ENCODE peak calls at places on chromosomes 2 and 18, in four cellular contexts. One of them, this sample, is unnamed.

GRCh38 chr18:27715751-27716150 is 461.2 kb downstream of the CDH2 start:
- DNase-seq in AG10803: no peak
- DNase-seq in brain microvascular endothelial cell: peak
- DNase-seq in adrenal gland: no peak
- DNase-seq in this sample: no peak

GRCh38 chr2:100615471-100615870 is 52.7 kb downstream of the PDCL3 start:
- DNase-seq in brain microvascular endothelial cell: no peak
- DNase-seq in adrenal gland: no peak
- DNase-seq in AG10803: no peak
- DNase-seq in this sample: no peak

GRCh38 chr2:74587664-74588277 is 33.3 kb downstream of the DOK1 start:
- DNase-seq in brain microvascular endothelial cell: peak
- DNase-seq in AG10803: peak
- DNase-seq in adrenal gland: peak
- DNase-seq in this sample: peak

GRCh38 chr18:13539050-13539449 is 187.3 kb downstream of the FAM210A start:
- DNase-seq in AG10803: no peak
- DNase-seq in adrenal gland: peak
- DNase-seq in brain microvascular endothelial cell: no peak
- DNase-seq in this sample: no peak

GRCh38 chr18:72056171-72056570 is 488.0 kb downstream of the CBLN2 start:
- DNase-seq in AG10803: no peak
- DNase-seq in brain microvascular endothelial cell: no peak
- DNase-seq in adrenal gland: no peak
- DNase-seq in this sample: no peak

GRCh38 chr2:223865907-223866508 is 28.6 kb upstream of the AP1S3 start:
- DNase-seq in AG10803: no peak
- DNase-seq in brain microvascular endothelial cell: no peak
- DNase-seq in adrenal gland: no peak
- DNase-seq in this sample: no peak

GRCh38 chr2:117349687-117350086 is 464.8 kb upstream of the DDX18 start:
- DNase-seq in adrenal gland: no peak
- DNase-seq in brain microvascular endothelial cell: no peak
- DNase-seq in AG10803: no peak
- DNase-seq in this sample: no peak

GRCh38 chr18:58402247-58402646 is 226.6 kb downstream of the ALPK2 start:
- DNase-seq in AG10803: no peak
- DNase-seq in adrenal gland: no peak
- DNase-seq in brain microvascular endothelial cell: peak
- DNase-seq in this sample: no peak

GRCh38 chr2:19256239-19256638 is 102.2 kb downstream of the OSR1 start:
- DNase-seq in AG10803: peak
- DNase-seq in brain microvascular endothelial cell: peak
- DNase-seq in adrenal gland: no peak
- DNase-seq in this sample: no peak

GRCh38 chr2:45707034-45707433 is 55.6 kb downstream of the PRKCE start:
- DNase-seq in AG10803: peak
- DNase-seq in brain microvascular endothelial cell: no peak
- DNase-seq in adrenal gland: no peak
- DNase-seq in this sample: no peak

GRCh38 chr2:241813806-241814570 is 5.0 kb downstream of the NEU4 start:
- DNase-seq in AG10803: no peak
- DNase-seq in brain microvascular endothelial cell: peak
- DNase-seq in adrenal gland: peak
- DNase-seq in this sample: no peak

GRCh38 chr2:152335851-152336102 is 803 bp downstream of the FMNL2 start:
- DNase-seq in adrenal gland: peak
- DNase-seq in AG10803: no peak
- DNase-seq in brain microvascular endothelial cell: no peak
- DNase-seq in this sample: no peak

GRCh38 chr2:40760071-40760666 is 308.3 kb upstream of the SLC8A1 start:
- DNase-seq in AG10803: peak
- DNase-seq in brain microvascular endothelial cell: peak
- DNase-seq in adrenal gland: peak
- DNase-seq in this sample: no peak

GRCh38 chr2:232489516-232490220 is 2.0 kb upstream of the ECEL1 start:
- DNase-seq in adrenal gland: no peak
- DNase-seq in brain microvascular endothelial cell: no peak
- DNase-seq in AG10803: no peak
- DNase-seq in this sample: no peak

GRCh38 chr2:173059941-173060575 is 15.6 kb upstream of the MAP3K20 start:
- DNase-seq in AG10803: peak
- DNase-seq in brain microvascular endothelial cell: no peak
- DNase-seq in adrenal gland: no peak
- DNase-seq in this sample: no peak

GRCh38 chr2:179741317-179741716 is 120.1 kb downstream of the ZNF385B start:
- DNase-seq in adrenal gland: no peak
- DNase-seq in AG10803: no peak
- DNase-seq in brain microvascular endothelial cell: no peak
- DNase-seq in this sample: no peak

GRCh38 chr18:26317353-26317865 is 91.2 kb downstream of the TAF4B start:
- DNase-seq in adrenal gland: no peak
- DNase-seq in AG10803: peak
- DNase-seq in brain microvascular endothelial cell: no peak
- DNase-seq in this sample: no peak

GRCh38 chr2:233470007-233470687 is 96.4 kb downstream of the USP40 start:
- DNase-seq in AG10803: no peak
- DNase-seq in brain microvascular endothelial cell: peak
- DNase-seq in adrenal gland: peak
- DNase-seq in this sample: no peak

GRCh38 chr2:185318271-185318724 is 420.3 kb upstream of the FSIP2 start:
- DNase-seq in AG10803: no peak
- DNase-seq in adrenal gland: no peak
- DNase-seq in brain microvascular endothelial cell: no peak
- DNase-seq in this sample: no peak

GRCh38 chr2:173659522-173659921 is 304.9 kb downstream of the CDCA7 start:
- DNase-seq in brain microvascular endothelial cell: no peak
- DNase-seq in AG10803: no peak
- DNase-seq in adrenal gland: no peak
- DNase-seq in this sample: no peak

GRCh38 chr2:164599954-164600589 is 21.2 kb downstream of the GRB14 start:
- DNase-seq in AG10803: peak
- DNase-seq in brain microvascular endothelial cell: peak
- DNase-seq in adrenal gland: peak
- DNase-seq in this sample: peak
- TF ChIP-seq CTCF in AG10803: peak
- TF ChIP-seq CTCF in brain microvascular endothelial cell: peak
- TF ChIP-seq CTCF in adrenal gland: peak
- TF ChIP-seq CTCF in this sample: peak

DNA sequence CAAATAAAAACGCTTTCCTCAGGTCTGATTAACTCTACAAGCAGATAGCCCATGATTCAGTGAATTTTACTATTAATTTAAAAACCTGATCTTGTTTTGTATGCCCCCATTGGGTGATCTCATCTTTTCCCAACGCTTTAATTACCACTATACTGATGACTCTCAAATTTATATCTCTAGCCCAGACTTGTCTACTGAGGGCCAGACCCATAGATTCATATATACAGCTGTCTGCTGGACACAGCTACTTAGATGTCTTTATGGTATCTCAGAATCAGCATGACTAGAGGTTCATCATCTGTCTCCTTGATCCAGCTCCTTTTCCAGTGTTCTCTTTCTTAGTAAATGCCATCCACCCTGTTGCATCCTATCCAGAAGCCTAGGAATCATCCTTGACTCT is 33.8 kb downstream of the TAF1B start:
- DNase-seq in AG10803: no peak
- DNase-seq in brain microvascular endothelial cell: no peak
- DNase-seq in adrenal gland: no peak
- DNase-seq in this sample: no peak
- H3K4me3 ChIP-seq in AG10803: no peak
- H3K4me3 ChIP-seq in brain microvascular endothelial cell: no peak
- H3K4me3 ChIP-seq in adrenal gland: no peak
- H3K4me3 ChIP-seq in this sample: no peak

GRCh38 chr18:2471523-2471922 is 99.8 kb downstream of the METTL4 start:
- DNase-seq in brain microvascular endothelial cell: no peak
- DNase-seq in AG10803: no peak
- DNase-seq in adrenal gland: no peak
- DNase-seq in this sample: no peak
- TF ChIP-seq CTCF in brain microvascular endothelial cell: peak
- TF ChIP-seq CTCF in AG10803: no peak
- TF ChIP-seq CTCF in adrenal gland: no peak
- TF ChIP-seq CTCF in this sample: no peak

GRCh38 chr18:78974115-78974740 is 5.4 kb upstream of the SALL3 start:
- DNase-seq in brain microvascular endothelial cell: no peak
- DNase-seq in AG10803: no peak
- DNase-seq in adrenal gland: no peak
- DNase-seq in this sample: no peak

GRCh38 chr18:78976697-78977626 is 2.7 kb upstream of the SALL3 start:
- DNase-seq in AG10803: no peak
- DNase-seq in brain microvascular endothelial cell: no peak
- DNase-seq in adrenal gland: no peak
- DNase-seq in this sample: no peak

GRCh38 chr18:78977627-78978271 is 1.9 kb upstream of the SALL3 start:
- DNase-seq in adrenal gland: no peak
- DNase-seq in AG10803: no peak
- DNase-seq in brain microvascular endothelial cell: no peak
- DNase-seq in this sample: no peak

GRCh38 chr18:78975282-78975681 is 4.3 kb upstream of the SALL3 start:
- DNase-seq in adrenal gland: no peak
- DNase-seq in AG10803: no peak
- DNase-seq in brain microvascular endothelial cell: no peak
- DNase-seq in this sample: no peak

GRCh38 chr18:78975699-78976098 is 3.9 kb upstream of the SALL3 start:
- DNase-seq in brain microvascular endothelial cell: no peak
- DNase-seq in adrenal gland: no peak
- DNase-seq in AG10803: no peak
- DNase-seq in this sample: no peak
- H3K4me3 ChIP-seq in brain microvascular endothelial cell: no peak
- H3K4me3 ChIP-seq in adrenal gland: no peak
- H3K4me3 ChIP-seq in AG10803: no peak
- H3K4me3 ChIP-seq in this sample: no peak

GRCh38 chr2:231360401-231360800 is 35.1 kb upstream of the B3GNT7 start:
- DNase-seq in AG10803: no peak
- DNase-seq in adrenal gland: no peak
- DNase-seq in brain microvascular endothelial cell: no peak
- DNase-seq in this sample: no peak
- TF ChIP-seq CTCF in AG10803: no peak
- TF ChIP-seq CTCF in adrenal gland: no peak
- TF ChIP-seq CTCF in brain microvascular endothelial cell: no peak
- TF ChIP-seq CTCF in this sample: no peak

GRCh38 chr2:3535467-3535793 is 16.1 kb upstream of the ADI1 start:
- DNase-seq in brain microvascular endothelial cell: no peak
- DNase-seq in adrenal gland: no peak
- DNase-seq in AG10803: no peak
- DNase-seq in this sample: no peak
- H3K4me3 ChIP-seq in brain microvascular endothelial cell: peak
- H3K4me3 ChIP-seq in adrenal gland: no peak
- H3K4me3 ChIP-seq in AG10803: peak
- H3K4me3 ChIP-seq in this sample: no peak

DNA sequence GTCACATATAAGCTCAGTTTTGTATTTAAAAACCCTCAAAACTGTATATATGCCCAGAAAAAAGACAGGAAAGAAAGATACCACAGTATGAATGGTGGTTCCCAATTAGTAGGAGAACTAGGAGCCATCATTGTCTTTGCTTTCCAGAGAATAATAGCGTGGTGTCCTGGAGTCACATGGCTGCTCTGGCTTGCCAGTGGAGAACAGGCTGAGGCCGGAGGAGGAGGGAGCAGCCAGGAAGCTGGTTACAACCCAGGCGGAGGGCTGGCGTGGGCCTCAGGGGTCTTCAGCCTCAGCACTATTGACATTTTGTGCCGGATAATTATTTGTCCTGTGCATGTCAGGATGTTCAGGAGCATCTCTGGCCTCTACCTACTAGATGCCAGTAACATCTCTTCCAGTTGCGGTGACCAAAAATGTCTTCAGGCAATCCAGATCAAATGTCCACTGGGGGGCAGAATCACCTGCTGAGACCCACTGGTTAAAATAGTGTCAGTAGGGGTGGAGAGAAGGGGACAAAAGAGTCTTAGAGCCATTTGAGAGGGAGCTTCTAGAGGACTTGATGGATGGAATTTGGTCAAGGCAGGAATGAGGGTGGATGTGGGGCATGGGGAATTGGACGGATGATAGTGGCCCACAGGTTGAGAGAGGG is 144.8 kb downstream of the AGAP1 start:
- DNase-seq in adrenal gland: no peak
- DNase-seq in AG10803: no peak
- DNase-seq in brain microvascular endothelial cell: no peak
- DNase-seq in this sample: no peak
- TF ChIP-seq CTCF in adrenal gland: no peak
- TF ChIP-seq CTCF in AG10803: no peak
- TF ChIP-seq CTCF in brain microvascular endothelial cell: peak
- TF ChIP-seq CTCF in this sample: no peak

GRCh38 chr2:60884795-60885194 is 3.4 kb downstream of the REL start:
- DNase-seq in AG10803: peak
- DNase-seq in adrenal gland: no peak
- DNase-seq in brain microvascular endothelial cell: no peak
- DNase-seq in this sample: no peak
- H3K4me3 ChIP-seq in AG10803: no peak
- H3K4me3 ChIP-seq in adrenal gland: no peak
- H3K4me3 ChIP-seq in brain microvascular endothelial cell: no peak
- H3K4me3 ChIP-seq in this sample: no peak

DNA sequence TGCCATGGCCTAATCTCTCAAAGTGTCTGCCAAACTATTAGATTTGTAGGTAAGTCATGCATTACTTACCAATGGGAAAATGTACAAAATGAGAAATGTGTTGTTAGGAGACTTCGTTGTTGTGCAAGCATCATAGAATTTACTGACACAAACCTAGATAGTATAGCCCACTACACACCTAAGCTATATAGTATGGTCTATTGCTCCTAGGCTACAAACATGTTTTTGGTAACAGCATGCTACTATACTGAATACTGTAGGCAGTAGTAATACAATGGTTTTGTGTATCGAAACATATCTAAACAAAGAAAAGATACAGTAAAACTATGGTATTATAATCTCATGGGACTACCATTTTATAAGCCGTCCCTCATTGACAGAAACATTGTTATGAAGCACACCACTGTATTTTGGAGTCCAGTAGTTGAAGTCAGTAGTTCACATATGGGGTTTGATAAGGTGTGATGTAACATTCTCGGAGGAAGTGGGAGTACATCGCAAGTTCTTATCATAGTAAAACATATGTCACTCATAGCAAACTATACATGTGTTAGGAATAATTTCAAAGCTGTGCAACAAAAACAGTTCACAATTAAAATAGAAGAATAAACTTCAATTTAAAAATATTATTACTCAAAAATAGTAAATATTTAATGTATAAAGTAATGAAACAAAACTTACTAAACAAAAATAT is 12.0 kb upstream of the GTF2A1L start:
- DNase-seq in AG10803: no peak
- DNase-seq in adrenal gland: no peak
- DNase-seq in brain microvascular endothelial cell: no peak
- DNase-seq in this sample: no peak
- TF ChIP-seq CTCF in AG10803: no peak
- TF ChIP-seq CTCF in adrenal gland: no peak
- TF ChIP-seq CTCF in brain microvascular endothelial cell: no peak
- TF ChIP-seq CTCF in this sample: no peak